ENCODE peak calls at places on chromosomes 12 and 14, in nine cellular contexts. T, S, H, C, J, D, U, B and M are unnamed samples.

GRCh38 chr12:104609083-104609844 is 152.5 kb downstream of the CHST11 start:
- DNase-seq in T (no peak), S (no peak), H (no peak), C (no peak), J (no peak), D (no peak), U (no peak), B (no peak), M (no peak)

GRCh38 chr12:121251838-121252237 is 41.9 kb downstream of the P2RX4 start:
- DNase-seq in T (no peak), S (no peak), H (no peak), C (no peak), J (no peak), D (no peak), U (no peak), B (no peak), M (no peak)

GRCh38 chr14:36666416-36667206 is 5.0 kb downstream of the PAX9 start:
- DNase-seq in T (no peak), S (no peak), H (no peak), C (no peak), J (no peak), D (no peak), U (peak; percentile 10), B (no peak), M (no peak)

GRCh38 chr14:60658909-60659585 is 9.8 kb upstream of the SIX1 start:
- DNase-seq in T (no peak), S (no peak), H (no peak), C (no peak), J (no peak), D (no peak), U (no peak), B (no peak), M (no peak)

GRCh38 chr14:77184396-77185092 is 2.9 kb downstream of the TMEM63C start:
- DNase-seq in T (no peak), S (no peak), H (no peak), C (no peak), J (no peak), D (no peak), U (no peak), B (peak; percentile 51), M (peak; percentile 37)

GRCh38 chr12:89280833-89281533 is 71.3 kb downstream of the DUSP6 start:
- DNase-seq in T (no peak), S (no peak), H (peak; percentile 12), C (no peak), J (no peak), D (no peak), U (no peak), B (no peak), M (no peak)

GRCh38 chr12:63846249-63846967 is 1.9 kb downstream of the SRGAP1 start:
- DNase-seq in T (no peak), S (no peak), H (peak; percentile 34), C (no peak), J (no peak), D (no peak), U (no peak), B (no peak), M (no peak)

GRCh38 chr14:89858084-89858483 is 96.4 kb downstream of the EFCAB11 start:
- DNase-seq in T (no peak), S (no peak), H (no peak), C (no peak), J (no peak), D (peak; percentile 39), U (no peak), B (no peak), M (no peak)

GRCh38 chr12:27148791-27149190 is 66.4 kb upstream of the C12orf71 start:
- DNase-seq in T (no peak), S (no peak), H (no peak), C (no peak), J (no peak), D (no peak), U (no peak), B (no peak), M (no peak)

GRCh38 chr12:106631150-106631549 is 48.3 kb downstream of the RFX4 start:
- DNase-seq in T (no peak), S (no peak), H (no peak), C (no peak), J (no peak), D (no peak), U (no peak), B (no peak), M (no peak)

GRCh38 chr12:40382217-40382616 is 157.4 kb downstream of the LRRK2 start:
- DNase-seq in T (no peak), S (no peak), H (no peak), C (no peak), J (no peak), D (no peak), U (no peak), B (no peak), M (no peak)

GRCh38 chr14:22847661-22848341 is 11.4 kb downstream of the MMP14 start:
- DNase-seq in T (no peak), S (no peak), H (peak; percentile 66), C (peak; percentile 36), J (no peak), D (peak; percentile 79), U (no peak), B (no peak), M (no peak)

GRCh38 chr14:77663289-77663688 is 44.5 kb downstream of the ALKBH1 start:
- DNase-seq in T (no peak), S (no peak), H (no peak), C (no peak), J (no peak), D (peak; percentile 47), U (no peak), B (no peak), M (no peak)

GRCh38 chr14:70707138-70708038 is 65.7 kb downstream of the TTC9 start:
- DNase-seq in T (no peak), S (no peak), H (peak; percentile 53), C (peak; percentile 61), J (no peak), D (peak; percentile 89), U (peak; percentile 61), B (no peak), M (peak; percentile 39)

GRCh38 chr14:82694820-82695219 is 1161.2 kb upstream of the SEL1L start:
- DNase-seq in T (no peak), S (no peak), H (no peak), C (no peak), J (no peak), D (no peak), U (no peak), B (no peak), M (no peak)

GRCh38 chr12:110280784-110281548 is at the start of gene ATP2A2:
- DNase-seq in T (peak; percentile 57), S (peak; percentile 69), H (peak; percentile 86), C (peak; percentile 99), J (peak; percentile 55), D (peak; percentile 82), U (peak; percentile 97), B (peak; percentile 87), M (peak; percentile 89)

GRCh38 chr14:32494566-32495434 is 165.7 kb downstream of the AKAP6 start:
- DNase-seq in T (no peak), S (no peak), H (peak; percentile 89), C (no peak), J (no peak), D (no peak), U (no peak), B (no peak), M (no peak)

GRCh38 chr12:48281811-48282210 is 68.9 kb downstream of the ZNF641 start:
- DNase-seq in T (no peak), S (no peak), H (no peak), C (no peak), J (no peak), D (no peak), U (no peak), B (no peak), M (no peak)

DNA sequence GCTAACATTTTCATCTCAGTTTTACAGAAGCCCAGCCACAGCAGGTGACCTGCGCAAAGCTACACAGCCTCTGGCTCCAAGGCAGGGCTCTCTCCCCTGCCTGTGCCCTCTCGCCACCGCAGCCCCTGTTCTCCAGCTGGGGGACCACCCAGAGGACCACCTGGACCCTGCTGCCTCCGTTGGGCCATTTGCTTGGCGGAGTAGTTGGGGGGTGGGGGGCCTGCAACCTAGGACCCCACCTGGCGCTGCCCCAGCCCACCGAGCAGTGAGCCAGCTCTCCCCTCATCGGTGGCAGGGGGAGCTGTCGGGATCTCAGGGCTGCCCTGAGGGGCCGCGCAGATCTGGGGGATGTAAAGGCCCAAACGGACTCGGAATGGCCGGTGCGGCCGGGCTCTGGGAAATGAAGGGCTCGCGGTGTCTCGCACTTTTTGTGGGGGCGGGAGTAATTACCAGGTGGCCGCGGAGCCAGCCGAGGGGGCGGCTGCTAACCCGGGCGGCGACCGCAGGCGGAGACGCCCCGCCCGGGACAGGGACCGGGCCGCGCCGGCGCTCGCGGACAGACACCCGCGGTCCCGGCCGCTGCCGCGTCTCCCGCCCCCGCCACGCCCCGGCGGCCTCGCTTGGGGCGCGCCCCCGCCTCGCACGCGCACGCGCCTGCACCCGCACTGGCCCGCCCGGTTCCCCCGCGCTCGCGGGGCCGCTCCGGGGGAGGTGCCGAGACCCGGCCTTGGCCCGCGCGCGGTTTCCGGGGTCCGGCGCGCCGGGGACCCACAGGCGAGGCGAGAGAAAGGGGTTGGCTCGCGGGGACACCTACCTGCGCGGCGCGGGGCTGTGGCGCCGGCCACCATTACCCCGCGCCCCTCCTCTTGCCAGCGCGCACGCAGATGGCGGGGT is 8.6 kb upstream of the GPR68 start:
- DNase-seq in T (no peak), S (no peak), H (no peak), C (peak; percentile 78), J (no peak), D (no peak), U (peak; percentile 70), B (no peak), M (peak; percentile 48)
- TF ChIP-seq CTCF in T (no peak), S (no peak), H (no peak), C (no peak), J (peak; percentile 26), D (peak; percentile 16), U (no peak), B (no peak), M (no peak)

DNA sequence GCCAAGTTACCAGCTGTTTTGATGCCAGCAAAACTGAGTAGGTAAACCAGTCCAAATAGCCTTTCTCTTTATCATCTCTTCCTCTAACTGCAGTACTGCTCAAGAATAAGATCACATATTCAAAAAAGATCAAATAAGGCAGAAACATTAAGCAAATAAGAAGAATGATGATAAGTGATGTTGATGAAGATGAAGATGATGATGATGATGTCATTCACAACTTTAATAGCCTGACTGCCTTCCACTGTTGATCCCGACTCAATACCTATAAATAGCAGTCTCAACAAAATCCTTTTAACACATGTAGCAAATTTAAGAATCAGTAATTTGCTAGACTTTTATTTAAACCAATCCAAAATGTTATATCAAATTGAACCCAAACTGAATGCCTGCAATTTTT is 47.1 kb downstream of the NELL2 start:
- DNase-seq in T (no peak), S (no peak), H (no peak), C (no peak), J (no peak), D (no peak), U (no peak), B (no peak), M (no peak)
- TF ChIP-seq CTCF in T (no peak), S (no peak), H (no peak), C (no peak), J (no peak), D (no peak), U (no peak), B (no peak), M (no peak)

GRCh38 chr12:49983892-49984291 is 11.1 kb downstream of the AQP6 start:
- DNase-seq in T (no peak), S (peak; percentile 49), H (peak; percentile 73), C (no peak), J (peak; percentile 67), D (peak; percentile 85), U (peak; percentile 11), B (no peak), M (no peak)
- TF ChIP-seq CTCF in T (no peak), S (peak; percentile 12), H (peak; percentile 27), C (no peak), J (peak; percentile 6), D (no peak), U (no peak), B (no peak), M (no peak)

GRCh38 chr12:91396296-91396695 is 213.7 kb upstream of the DCN start:
- DNase-seq in T (no peak), S (no peak), H (no peak), C (no peak), J (no peak), D (no peak), U (no peak), B (no peak), M (no peak)
- TF ChIP-seq CTCF in T (no peak), S (no peak), H (no peak), C (no peak), J (no peak), D (no peak), U (no peak), B (no peak), M (no peak)